ENCODE peak calls at places on chromosomes 2 and 18, in ten cellular contexts. T is A549, F is AG10803, K is cardiac fibroblast, G is IMR-90, H is body of pancreas, R is mammary epithelial cell, C is psoas muscle, P is fibroblast of mammary gland, Q is K562. M is an unnamed sample.

GRCh38 chr2:85886585-85886984 is 2.2 kb downstream of the ST3GAL5 start:
- DNase-seq in K (peak), F (peak), H (peak), Q (peak), P (peak), R (peak), T (no peak), G (peak), C (peak), M (peak)

GRCh38 chr2:158134655-158135054 is 33.0 kb downstream of the UPP2 start:
- DNase-seq in H (no peak), Q (no peak), G (no peak), P (no peak), K (no peak), T (no peak), F (no peak), C (no peak), R (no peak), M (no peak)

GRCh38 chr18:48943736-48944527 is 6.8 kb downstream of the SMAD7 start:
- DNase-seq in K (no peak), H (no peak), G (no peak), C (no peak), Q (no peak), R (no peak), T (no peak), P (no peak), F (no peak), M (no peak)

GRCh38 chr2:217766356-217766755 is 236.4 kb downstream of the TNS1 start:
- DNase-seq in G (no peak), C (no peak), T (no peak), R (no peak), Q (no peak), P (no peak), H (no peak), K (no peak), F (no peak), M (no peak)

GRCh38 chr18:77376043-77376732 is 126.5 kb downstream of the GALR1 start:
- DNase-seq in K (no peak), F (no peak), C (no peak), H (peak), Q (no peak), R (no peak), G (no peak), P (no peak), T (no peak), M (no peak)

GRCh38 chr18:23563377-23564043 is 22.8 kb downstream of the NPC1 start:
- DNase-seq in F (peak), H (no peak), P (peak), R (peak), C (no peak), G (peak), K (peak), Q (no peak), T (no peak), M (no peak)

GRCh38 chr2:64359176-64359891 is 94.6 kb upstream of the LGALSL start:
- DNase-seq in H (peak), G (no peak), T (no peak), K (no peak), C (no peak), Q (no peak), F (peak), R (peak), P (peak), M (no peak)

GRCh38 chr2:27683390-27684071 is 19.8 kb downstream of the SLC4A1AP start:
- DNase-seq in Q (peak), K (peak), R (peak), H (peak), F (peak), P (peak), G (peak), C (peak), T (peak), M (peak)

GRCh38 chr2:236354056-236354940 is 90.1 kb upstream of the ASB18 start:
- DNase-seq in F (no peak), Q (no peak), C (no peak), K (no peak), R (no peak), H (no peak), G (no peak), T (no peak), P (no peak), M (peak)

GRCh38 chr2:237863102-237863511 is 3.7 kb downstream of the RAMP1 start:
- DNase-seq in C (peak), H (no peak), F (no peak), P (no peak), R (no peak), G (no peak), K (no peak), T (no peak), Q (no peak), M (no peak)

GRCh38 chr18:29147944-29148343 is 971.0 kb upstream of the CDH2 start:
- DNase-seq in F (peak), Q (no peak), K (peak), G (peak), P (peak), T (no peak), R (peak), C (no peak), H (no peak), M (no peak)

GRCh38 chr2:86788881-86789686 is 1.6 kb downstream of the CD8A start:
- DNase-seq in C (no peak), K (no peak), Q (no peak), F (no peak), T (no peak), R (peak), H (no peak), G (no peak), P (peak), M (no peak)

GRCh38 chr2:233481368-233482142 is 85.0 kb downstream of the USP40 start:
- DNase-seq in G (no peak), K (no peak), P (no peak), R (no peak), Q (no peak), H (no peak), F (no peak), T (no peak), C (peak), M (peak)

GRCh38 chr18:54671291-54671881 is 80.3 kb downstream of the DYNAP start:
- DNase-seq in G (peak), C (no peak), H (no peak), R (peak), K (peak), F (peak), P (peak), Q (peak), T (peak), M (no peak)

GRCh38 chr2:183868153-183868552 is 730.2 kb upstream of the ZNF804A start:
- DNase-seq in H (no peak), Q (no peak), R (peak), F (no peak), K (no peak), P (peak), T (no peak), C (no peak), G (no peak), M (no peak)

GRCh38 chr2:124476291-124476690 is 451.2 kb downstream of the CNTNAP5 start:
- DNase-seq in K (peak), Q (no peak), G (peak), P (no peak), C (no peak), T (no peak), R (no peak), H (no peak), F (no peak), M (no peak)

GRCh38 chr2:12980817-12981216 is 264.1 kb downstream of the TRIB2 start:
- DNase-seq in H (no peak), G (no peak), P (no peak), K (no peak), R (no peak), Q (no peak), C (no peak), F (no peak), T (no peak), M (no peak)

GRCh38 chr18:57150828-57151227 is 3.9 kb downstream of the BOD1L2 start:
- DNase-seq in K (no peak), P (no peak), C (no peak), G (no peak), T (no peak), R (no peak), F (no peak), Q (no peak), H (peak), M (no peak)

GRCh38 chr2:163834221-163834620 is 98.4 kb upstream of the FIGN start:
- DNase-seq in C (no peak), T (no peak), G (no peak), K (no peak), F (no peak), P (no peak), H (no peak), R (no peak), Q (no peak), M (no peak)

GRCh38 chr2:127611076-127611925 is 34.7 kb upstream of the GPR17 start:
- DNase-seq in C (no peak), H (no peak), P (no peak), K (no peak), T (no peak), G (no peak), F (no peak), Q (no peak), R (no peak), M (peak)

GRCh38 chr2:174145827-174146226 is 102.5 kb downstream of the OLA1 start:
- DNase-seq in P (peak), Q (peak), C (no peak), T (no peak), K (peak), F (no peak), H (no peak), R (no peak), G (no peak), M (no peak)

GRCh38 chr2:169139993-169140767 is 70.8 kb downstream of the DHRS9 start:
- DNase-seq in Q (no peak), R (no peak), G (no peak), T (no peak), H (no peak), P (no peak), K (no peak), C (no peak), F (no peak), M (no peak)

GRCh38 chr2:144356402-144356801 is 163.5 kb downstream of the ZEB2 start:
- DNase-seq in Q (no peak), G (peak), F (no peak), K (no peak), P (peak), C (no peak), T (no peak), R (no peak), H (no peak), M (no peak)

GRCh38 chr2:147006724-147007123 is 838.1 kb upstream of the ACVR2A start:
- DNase-seq in R (no peak), K (peak), P (peak), T (no peak), G (no peak), C (no peak), H (no peak), Q (no peak), F (peak), M (no peak)

GRCh38 chr2:45614330-45614729 is 3.3 kb upstream of the SRBD1 start:
- DNase-seq in H (no peak), R (no peak), Q (no peak), K (peak), C (no peak), T (no peak), G (no peak), F (no peak), P (no peak), M (no peak)

GRCh38 chr2:237876951-237877491 is 17.6 kb downstream of the RAMP1 start:
- DNase-seq in K (no peak), C (peak), P (no peak), H (no peak), Q (no peak), F (no peak), R (no peak), G (no peak), T (no peak), M (no peak)

GRCh38 chr2:140916410-140916809 is 1214.4 kb downstream of the LRP1B start:
- DNase-seq in G (no peak), C (no peak), H (no peak), R (peak), F (no peak), P (no peak), Q (no peak), K (no peak), T (no peak), M (no peak)

GRCh38 chr2:237432484-237433092 is 18.6 kb upstream of the COL6A3 start:
- DNase-seq in G (peak), H (peak), P (peak), F (peak), C (no peak), K (peak), Q (no peak), R (peak), T (peak), M (no peak)

GRCh38 chr2:196403471-196403870 is 232.1 kb upstream of the STK17B start:
- DNase-seq in P (peak), F (peak), R (no peak), G (peak), T (no peak), H (no peak), Q (no peak), C (no peak), K (peak), M (no peak)

GRCh38 chr18:6431659-6432318 is 17.1 kb upstream of the L3MBTL4 start:
- DNase-seq in P (no peak), H (no peak), T (no peak), R (no peak), F (no peak), Q (no peak), G (no peak), C (no peak), K (no peak), M (no peak)

GRCh38 chr2:44894058-44894457 is 47.4 kb upstream of the SIX3 start:
- DNase-seq in T (no peak), K (no peak), C (no peak), F (no peak), R (no peak), Q (no peak), H (no peak), P (no peak), G (no peak), M (no peak)

GRCh38 chr2:1827686-1828085 is 83.4 kb upstream of the PXDN start:
- DNase-seq in F (no peak), G (no peak), P (no peak), Q (no peak), K (no peak), T (no peak), H (no peak), C (no peak), R (no peak), M (no peak)

GRCh38 chr2:55231546-55232083 is 478 bp downstream of the CLHC1 start:
- DNase-seq in Q (no peak), P (no peak), G (peak), K (peak), H (no peak), C (no peak), F (peak), T (peak), R (no peak), M (no peak)

GRCh38 chr2:25197336-25198208 is 29.2 kb upstream of the POMC start:
- DNase-seq in K (no peak), Q (no peak), R (no peak), F (peak), T (no peak), H (no peak), P (no peak), G (peak), C (no peak), M (no peak)

GRCh38 chr2:136117391-136117841 is 533 bp downstream of the CXCR4 start:
- DNase-seq in G (peak), K (peak), Q (peak), H (no peak), F (peak), C (peak), R (peak), P (peak), T (peak), M (no peak)

GRCh38 chr2:44553456-44553855 is 191.7 kb downstream of the CAMKMT start:
- DNase-seq in R (peak), P (peak), H (no peak), C (no peak), G (peak), Q (no peak), K (peak), F (peak), T (no peak), M (no peak)

GRCh38 chr2:232518844-232519243 is 1.3 kb upstream of the PRSS56 start:
- DNase-seq in R (no peak), P (no peak), T (no peak), Q (no peak), F (no peak), H (no peak), G (no peak), K (no peak), C (no peak), M (no peak)

GRCh38 chr2:70698847-70699246 is 69.2 kb downstream of the ADD2 start:
- DNase-seq in P (peak), Q (no peak), T (no peak), R (no peak), F (peak), C (no peak), H (no peak), K (no peak), G (no peak), M (no peak)

GRCh38 chr2:70767094-70767698 is 804 bp downstream of the ADD2 start:
- DNase-seq in H (no peak), R (no peak), K (no peak), C (no peak), T (peak), Q (peak), P (no peak), G (no peak), F (no peak), M (no peak)

GRCh38 chr18:60826346-60826745 is 453.8 kb upstream of the MC4R start:
- DNase-seq in K (no peak), G (no peak), R (no peak), T (no peak), F (no peak), P (no peak), Q (no peak), C (no peak), H (no peak), M (no peak)
- TF ChIP-seq CTCF in K (no peak), G (no peak), R (peak), T (no peak), F (no peak), P (no peak), Q (no peak), C (no peak), H (no peak), M (no peak)

GRCh38 chr18:45689386-45689785 is 34.6 kb upstream of the SLC14A1 start:
- DNase-seq in H (no peak), P (no peak), Q (no peak), C (no peak), G (no peak), K (no peak), R (no peak), F (no peak), T (no peak), M (no peak)

GRCh38 chr18:45687617-45688016 is 36.4 kb upstream of the SLC14A1 start:
- DNase-seq in G (no peak), F (no peak), C (no peak), P (no peak), Q (peak), R (no peak), K (no peak), T (no peak), H (no peak), M (no peak)

GRCh38 chr18:45688834-45689233 is 35.1 kb upstream of the SLC14A1 start:
- DNase-seq in H (no peak), K (no peak), Q (no peak), T (no peak), G (no peak), C (no peak), F (no peak), R (no peak), P (peak), M (no peak)

GRCh38 chr18:45688113-45688512 is 35.9 kb upstream of the SLC14A1 start:
- DNase-seq in K (peak), Q (no peak), C (no peak), T (no peak), G (peak), R (no peak), P (no peak), H (no peak), F (peak), M (no peak)

DNA sequence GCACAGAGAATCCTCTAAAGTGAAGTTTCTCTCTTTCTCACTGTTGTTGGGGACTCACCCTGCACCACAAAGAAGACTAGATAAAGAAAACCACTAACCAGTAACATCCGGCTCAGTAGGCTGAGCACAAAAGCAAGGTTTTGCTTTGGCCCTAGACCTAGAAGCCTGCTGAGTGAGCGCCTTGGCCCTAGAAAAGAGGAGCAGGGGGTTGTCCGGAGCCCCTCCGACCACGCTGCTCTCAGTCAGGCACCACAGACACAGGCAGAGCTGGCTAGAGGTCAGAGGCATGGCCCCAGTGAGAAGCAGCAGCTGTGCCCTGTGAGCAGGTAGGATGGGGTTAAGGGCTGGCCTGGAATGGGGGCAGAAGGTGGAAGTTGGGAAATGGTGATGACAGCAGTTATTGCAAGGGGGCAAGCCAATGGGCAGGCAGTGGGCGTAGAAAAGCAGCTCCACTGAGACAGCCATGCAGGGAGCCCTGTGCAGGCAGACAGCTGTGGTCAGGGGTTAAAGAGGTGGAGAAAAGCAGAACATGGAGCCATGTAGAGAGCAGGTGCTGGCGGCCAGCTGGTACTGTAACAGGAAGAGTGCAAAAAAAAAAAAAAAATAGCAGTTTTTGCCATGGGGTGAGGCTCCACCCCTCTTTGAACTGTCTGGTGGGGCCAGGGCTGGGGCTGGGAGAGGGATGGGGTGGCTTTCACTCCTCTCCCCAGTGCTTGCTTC is 36.9 kb upstream of the SLC14A1 start:
- DNase-seq in F (no peak), H (peak), K (no peak), T (no peak), Q (peak), P (no peak), C (peak), R (no peak), G (no peak), M (no peak)
- H3K4me3 ChIP-seq in F (no peak), H (no peak), K (no peak), T (no peak), Q (peak), P (no peak), C (no peak), R (no peak), G (no peak), M (no peak)

GRCh38 chr2:172200495-172201085 is 97.9 kb upstream of the DLX2 start:
- DNase-seq in K (peak), P (peak), T (no peak), C (no peak), G (peak), Q (peak), H (peak), F (peak), R (peak), M (no peak)
- TF ChIP-seq CTCF in K (peak), P (peak), T (peak), C (peak), G (peak), Q (no peak), H (peak), F (peak), R (peak), M (no peak)

GRCh38 chr18:47930086-47930843 is at the start of gene SMAD2:
- DNase-seq in C (peak), Q (peak), G (peak), F (peak), T (peak), K (peak), R (peak), H (peak), P (peak), M (peak)

GRCh38 chr18:47930844-47931706 is 616 bp upstream of the SMAD2 start:
- DNase-seq in H (peak), P (peak), R (peak), F (peak), T (peak), C (peak), G (peak), Q (peak), K (peak), M (peak)

GRCh38 chr18:47932170-47932569 is 1.7 kb upstream of the SMAD2 start:
- DNase-seq in F (no peak), R (no peak), P (no peak), H (no peak), C (no peak), K (no peak), Q (no peak), G (no peak), T (no peak), M (no peak)

GRCh38 chr18:47932603-47933002 is 2.1 kb upstream of the SMAD2 start:
- DNase-seq in G (no peak), P (no peak), F (no peak), K (no peak), Q (no peak), H (peak), R (no peak), C (no peak), T (no peak), M (no peak)

GRCh38 chr18:47931707-47932103 is 1.2 kb upstream of the SMAD2 start:
- DNase-seq in H (peak), K (no peak), P (peak), T (no peak), G (no peak), Q (peak), R (no peak), C (no peak), F (no peak), M (no peak)
- H3K4me3 ChIP-seq in H (no peak), K (peak), P (peak), T (peak), G (peak), Q (peak), R (peak), C (peak), F (peak), M (peak)

DNA sequence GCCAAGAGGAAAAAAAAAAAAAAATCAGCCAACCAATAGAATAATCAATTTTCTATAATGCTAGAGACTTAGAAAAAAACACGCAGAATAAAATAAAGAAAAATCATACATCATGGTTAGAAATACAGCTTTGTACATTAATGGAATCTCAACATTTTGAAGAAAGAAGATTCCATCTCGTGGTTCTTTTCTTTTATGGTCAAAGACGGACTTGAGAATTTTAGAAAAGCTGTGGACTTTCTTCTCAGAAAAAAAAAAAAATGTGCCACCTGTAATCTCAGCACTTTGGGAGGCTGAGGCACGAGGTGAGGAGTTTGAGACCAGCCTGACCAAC is 41.8 kb upstream of the ATIC start:
- DNase-seq in P (no peak), F (no peak), T (no peak), R (no peak), H (no peak), K (no peak), C (no peak), Q (no peak), G (no peak), M (no peak)
- TF ChIP-seq CTCF in P (no peak), F (no peak), T (no peak), R (no peak), H (no peak), K (no peak), C (no peak), Q (no peak), G (no peak), M (no peak)